ENCODE peak calls at places on chromosomes 16 and 17, in eight cellular contexts. V, L, B, C, Q, H, Y and P are unnamed samples. For H3K4me1 and H3K27me3, the result is how much of the 10 kb centered on the place peaks cover.

GRCh38 chr17:28746611-28747045 is 2.8 kb downstream of the TRAF4 start:
- DNase-seq in L (no peak), V (peak), Q (no peak), C (no peak), B (no peak), H (no peak), Y (peak), P (no peak)

GRCh38 chr16:578870-579405 is 9.2 kb downstream of the PIGQ start:
- DNase-seq in H (peak), B (no peak), V (peak), C (peak), L (peak), Y (peak), Q (peak), P (peak)

GRCh38 chr16:3007059-3007956 is 5.4 kb upstream of the CLDN9 start:
- DNase-seq in L (no peak), C (no peak), H (no peak), V (no peak), Y (no peak), B (no peak), Q (no peak), P (no peak)

GRCh38 chr17:14745541-14745940 is 444.7 kb downstream of the HS3ST3B1 start:
- DNase-seq in B (no peak), Y (no peak), Q (no peak), V (peak), H (no peak), C (no peak), L (peak), P (no peak)

GRCh38 chr16:3152273-3153076 is 17.6 kb downstream of the ZNF213 start:
- DNase-seq in B (peak), C (peak), Q (peak), L (peak), V (peak), H (peak), Y (peak), P (peak)

GRCh38 chr17:14201595-14201994 is 35.1 kb downstream of the CDRT15 start:
- DNase-seq in Q (no peak), Y (no peak), V (no peak), B (no peak), H (no peak), C (peak), L (no peak), P (no peak)

GRCh38 chr17:77125432-77125901 is 15.3 kb upstream of the SEC14L1 start:
- DNase-seq in Q (no peak), V (peak), Y (peak), H (no peak), B (no peak), C (no peak), L (peak), P (no peak)

GRCh38 chr17:2060681-2061440 is 6.0 kb downstream of the HIC1 start:
- DNase-seq in Q (no peak), V (no peak), C (no peak), L (no peak), B (peak), H (no peak), Y (no peak), P (no peak)

GRCh38 chr17:3984719-3985444 is 20.6 kb upstream of the ATP2A3 start:
- DNase-seq in Y (peak), L (no peak), B (no peak), Q (no peak), H (no peak), C (no peak), V (no peak), P (no peak)

GRCh38 chr17:4635823-4636375 is 5.6 kb downstream of the ALOX15 start:
- DNase-seq in Q (peak), H (no peak), Y (no peak), C (no peak), V (no peak), B (no peak), L (no peak), P (no peak)

GRCh38 chr17:81239714-81240555 is 817 bp downstream of the NDUFAF8 start:
- DNase-seq in C (peak), L (peak), B (no peak), Y (peak), H (no peak), Q (peak), V (peak), P (no peak)

GRCh38 chr17:77140878-77141767 is at the start of gene SEC14L1:
- DNase-seq in H (peak), B (no peak), C (peak), Y (peak), Q (peak), V (peak), L (peak), P (peak)

GRCh38 chr16:57485091-57485915 is 990 bp downstream of the DOK4 start:
- DNase-seq in B (no peak), Y (no peak), V (no peak), L (no peak), H (no peak), C (no peak), Q (no peak), P (no peak)

GRCh38 chr17:75896360-75897075 is at the start of gene TRIM65:
- DNase-seq in H (peak), V (peak), L (peak), B (peak), Y (peak), Q (peak), C (peak), P (peak)

GRCh38 chr16:29891525-29892457 is 7.6 kb downstream of the SEZ6L2 start:
- DNase-seq in Q (no peak), B (no peak), L (no peak), H (no peak), C (no peak), Y (no peak), V (no peak), P (no peak)

GRCh38 chr17:78678711-78679110 is 101.5 kb upstream of the DNAH17 start:
- DNase-seq in V (no peak), Q (no peak), C (no peak), L (no peak), H (no peak), B (no peak), Y (no peak), P (no peak)

GRCh38 chr16:67155305-67156145 is 4.2 kb downstream of the TRADD start:
- DNase-seq in Y (peak), H (peak), Q (peak), V (peak), C (peak), L (peak), B (no peak), P (peak)

GRCh38 chr17:15091825-15092224 is 173.3 kb downstream of the PMP22 start:
- DNase-seq in H (no peak), B (no peak), L (no peak), Q (no peak), V (no peak), Y (peak), C (no peak), P (no peak)

GRCh38 chr17:41284043-41284442 is 8.5 kb downstream of the KRTAP9-7 start:
- DNase-seq in H (no peak), Q (no peak), B (no peak), V (peak), C (no peak), L (no peak), Y (no peak), P (no peak)

GRCh38 chr16:84053237-84053636 is 10.6 kb upstream of the SLC38A8 start:
- DNase-seq in V (no peak), Q (no peak), H (no peak), C (no peak), Y (no peak), B (no peak), L (no peak), P (no peak)

GRCh38 chr17:57463103-57463885 is 207.0 kb downstream of the MSI2 start:
- DNase-seq in Q (peak), V (peak), Y (peak), B (no peak), H (no peak), L (peak), C (no peak), P (no peak)

GRCh38 chr17:57889892-57890856 is 40.3 kb upstream of the MRPS23 start:
- DNase-seq in B (peak), L (peak), C (no peak), Q (no peak), H (peak), V (no peak), Y (peak), P (no peak)

GRCh38 chr17:59804910-59805381 is 87.8 kb downstream of the TUBD1 start:
- DNase-seq in C (no peak), L (peak), Y (no peak), B (no peak), Q (no peak), V (peak), H (no peak), P (no peak)

GRCh38 chr17:41919165-41919817 is 540 bp upstream of the ACLY start:
- DNase-seq in V (peak), H (no peak), B (no peak), Y (peak), L (peak), C (no peak), Q (no peak), P (peak)

GRCh38 chr16:48057085-48057484 is 98.7 kb downstream of the ABCC12 start:
- DNase-seq in B (no peak), Q (no peak), L (no peak), V (no peak), Y (no peak), C (no peak), H (no peak), P (no peak)

GRCh38 chr17:68356949-68357455 is 65.7 kb downstream of the ARSG start:
- DNase-seq in H (no peak), V (no peak), Q (no peak), C (no peak), B (no peak), L (no peak), Y (no peak), P (no peak)

DNA sequence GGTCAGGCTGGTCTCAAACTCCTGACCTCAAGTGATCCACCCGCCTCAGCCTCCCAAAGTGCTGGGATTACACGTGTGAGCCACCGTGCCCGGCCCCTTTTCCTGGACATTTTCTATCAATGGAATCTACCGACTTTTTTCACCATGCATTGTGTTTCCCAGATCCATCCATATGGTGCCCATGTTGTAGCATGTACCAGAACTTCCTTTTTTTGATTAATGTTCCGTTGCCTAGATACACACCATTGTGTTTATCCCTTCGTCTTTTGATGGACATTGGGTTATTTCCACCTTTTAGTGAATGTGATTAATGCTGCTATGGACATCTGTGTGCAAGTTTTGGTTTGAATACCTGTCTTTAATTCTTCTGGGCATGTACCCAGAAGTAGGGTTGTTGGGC is 79.7 kb downstream of the NT5M start:
- DNase-seq in Q (no peak), L (no peak), V (no peak), Y (no peak), B (no peak), C (no peak), H (no peak), P (no peak)
- H3K4me1 ChIP-seq in Q (under half), L (under half), V (under half), Y (under half), B (under half), C (under half), H (under half), P (under half)

GRCh38 chr16:85812811-85813700 is 13.6 kb downstream of the COX4I1 start:
- DNase-seq in H (no peak), C (no peak), V (no peak), Q (no peak), B (no peak), L (no peak), Y (no peak), P (no peak)
- H3K27me3 ChIP-seq in H (under half), C (under half), V (under half), Q (under half), B (under half), L (under half), Y (under half), P (under half)

GRCh38 chr16:81432899-81433560 is 11.6 kb upstream of the CMIP start:
- DNase-seq in Y (no peak), H (no peak), C (no peak), B (no peak), V (peak), L (no peak), Q (no peak), P (no peak)

GRCh38 chr16:81436381-81436780 is 8.2 kb upstream of the CMIP start:
- DNase-seq in B (no peak), C (no peak), H (no peak), Q (no peak), V (no peak), Y (no peak), L (no peak), P (no peak)

GRCh38 chr16:81431554-81432353 is 12.9 kb upstream of the CMIP start:
- DNase-seq in C (no peak), L (peak), B (no peak), Y (peak), Q (no peak), V (peak), H (no peak), P (peak)

GRCh38 chr16:81437860-81438259 is 6.7 kb upstream of the CMIP start:
- DNase-seq in C (no peak), Q (no peak), H (no peak), V (no peak), B (no peak), Y (peak), L (no peak), P (no peak)

GRCh38 chr16:81435567-81435966 is 9.0 kb upstream of the CMIP start:
- DNase-seq in Q (no peak), V (no peak), Y (no peak), H (no peak), L (no peak), C (no peak), B (no peak), P (no peak)
- H3K4me1 ChIP-seq in Q (under half), V (under half), Y (under half), H (under half), L (under half), C (under half), B (under half), P (under half)

DNA sequence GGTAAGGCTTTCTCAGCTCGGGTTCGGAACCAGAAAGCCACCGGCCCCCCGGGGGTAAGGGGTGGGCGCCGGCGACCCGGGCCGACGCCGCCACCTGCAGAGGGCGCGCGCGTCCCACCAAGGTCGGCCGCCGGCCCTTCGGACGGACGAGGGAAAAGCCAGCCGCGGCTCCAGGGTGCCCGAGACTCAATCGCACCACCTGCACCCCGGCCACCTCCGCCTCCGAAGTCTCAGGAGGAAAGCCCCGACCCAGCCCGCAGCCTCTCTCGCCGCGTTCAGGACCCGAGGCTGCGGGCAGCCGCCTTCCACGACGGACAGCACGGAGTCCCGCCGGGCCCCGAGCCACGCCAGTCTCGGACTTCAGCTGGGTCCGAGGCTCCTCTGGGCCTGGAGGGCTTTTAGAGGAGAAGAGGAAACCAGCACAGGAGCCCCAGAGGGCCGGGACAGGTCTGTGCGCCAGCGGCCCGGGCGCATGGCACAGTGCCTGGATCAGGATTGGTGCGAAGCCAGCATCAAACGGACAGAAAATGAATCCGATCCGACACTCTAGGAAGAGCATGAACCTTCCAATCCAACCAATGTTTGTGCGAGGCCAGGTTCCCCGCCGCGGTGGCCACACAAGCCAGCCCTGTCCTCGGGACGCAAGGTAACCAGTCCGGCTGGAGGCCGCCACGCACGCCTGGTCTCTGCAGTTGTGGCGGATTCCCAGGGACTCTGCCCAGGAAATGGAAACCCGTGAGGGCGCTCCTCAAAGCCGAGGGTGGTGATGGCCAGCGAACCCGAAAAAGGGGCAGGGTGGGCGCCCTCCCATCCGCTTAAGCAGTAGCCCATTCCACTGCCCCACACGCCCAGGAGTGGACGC is 6.7 kb downstream of the CBX8 start:
- DNase-seq in Q (peak), B (no peak), C (no peak), V (peak), L (peak), H (peak), Y (peak), P (peak)
- H3K27me3 ChIP-seq in Q (under half), B (under half), C (under half), V (half or more), L (half or more), H (under half), Y (under half), P (under half)

DNA sequence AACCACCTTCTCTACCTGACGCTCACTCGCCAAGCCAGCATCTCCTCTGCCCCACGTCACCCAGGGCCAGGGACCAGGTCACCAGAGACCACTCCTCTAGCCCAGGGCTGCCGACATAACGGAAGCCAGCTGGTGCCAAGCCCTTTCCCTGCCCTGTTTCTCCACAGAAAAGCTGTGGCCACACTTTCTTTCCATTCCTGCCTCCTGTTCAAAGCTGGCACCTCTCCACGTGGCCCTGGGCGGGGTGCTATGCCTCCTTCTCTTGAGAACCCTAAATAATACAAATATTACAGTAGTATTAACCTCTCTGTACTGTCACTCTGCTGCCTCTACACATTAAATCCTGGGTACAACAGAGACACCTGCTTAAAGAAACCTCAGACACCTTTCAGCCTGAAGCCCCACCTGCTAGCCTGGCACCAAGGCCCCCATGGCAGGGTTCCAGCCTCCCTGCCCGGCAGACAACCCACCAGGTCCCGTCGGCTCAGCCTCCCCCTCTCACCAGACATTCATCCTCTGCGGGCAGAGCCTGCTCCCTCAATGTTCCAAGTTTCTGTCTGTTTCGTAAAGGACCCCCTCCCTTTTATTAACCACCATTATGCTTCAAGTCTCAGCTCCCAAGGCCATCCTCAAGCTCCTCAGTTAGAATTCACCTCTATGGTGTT is 62.3 kb downstream of the TIMM22 start:
- DNase-seq in B (no peak), C (no peak), L (no peak), Q (no peak), H (no peak), V (no peak), Y (no peak), P (no peak)
- H3K4me1 ChIP-seq in B (under half), C (under half), L (under half), Q (under half), H (under half), V (under half), Y (under half), P (under half)